ENCODE peak calls at places on chromosomes 7 and 10, in nine cellular contexts. C is body of pancreas; K is naive thymus-derived CD4-positive, alpha-beta T cell; F is sigmoid colon; Y is cardiac muscle cell; X is mesenchymal stem cell; P is psoas muscle; M is brain microvascular endothelial cell; A is neural progenitor cell. D is an unnamed sample.

GRCh38 chr10:121928528-121928884 is 675 bp upstream of the ATE1 start:
- DNase-seq in A (no peak), K (no peak), C (peak; percentile 61), Y (no peak), F (no peak), P (no peak), M (no peak), X (peak; percentile 41), D (peak; percentile 25)

GRCh38 chr10:11823122-11823988 is at the start of gene PROSER2:
- DNase-seq in P (peak; percentile 65), Y (peak; percentile 68), A (peak; percentile 73), F (no peak), K (peak; percentile 55), X (peak; percentile 61), C (peak; percentile 64), M (peak; percentile 20), D (peak; percentile 51)

GRCh38 chr10:23754179-23754578 is 315.3 kb downstream of the OTUD1 start:
- DNase-seq in A (no peak), K (no peak), X (no peak), C (no peak), M (no peak), F (no peak), P (no peak), Y (no peak), D (no peak)

GRCh38 chr10:28542728-28543127 is 9.8 kb downstream of the WAC start:
- DNase-seq in Y (no peak), X (no peak), P (no peak), F (no peak), M (no peak), K (no peak), A (no peak), C (no peak), D (no peak)

GRCh38 chr10:130806426-130806825 is 505.1 kb downstream of the TCERG1L start:
- DNase-seq in Y (no peak), K (no peak), F (no peak), P (no peak), C (no peak), X (no peak), A (no peak), M (no peak), D (no peak)

GRCh38 chr7:44391171-44391570 is 65.8 kb upstream of the CAMK2B start:
- DNase-seq in X (no peak), Y (no peak), P (no peak), F (no peak), M (no peak), A (no peak), C (no peak), K (no peak), D (no peak)

GRCh38 chr10:110864662-110865140 is 7.0 kb upstream of the PDCD4 start:
- DNase-seq in X (peak; percentile 49), P (no peak), M (no peak), K (no peak), Y (no peak), C (no peak), F (no peak), A (no peak), D (no peak)

GRCh38 chr7:55325371-55325792 is 39.8 kb upstream of the LANCL2 start:
- DNase-seq in M (peak; percentile 92), F (no peak), A (no peak), K (no peak), P (peak; percentile 83), C (peak; percentile 72), Y (peak; percentile 95), X (peak; percentile 4), D (peak; percentile 71)

GRCh38 chr10:43230101-43230908 is 36.6 kb downstream of the RASGEF1A start:
- DNase-seq in X (no peak), K (peak; percentile 1), M (no peak), Y (no peak), P (peak; percentile 30), C (peak; percentile 7), A (peak; percentile 39), F (peak; percentile 55), D (peak; percentile 5)

GRCh38 chr10:92594194-92594593 is 1.3 kb downstream of the KIF11 start:
- DNase-seq in X (no peak), A (no peak), C (no peak), P (no peak), M (no peak), Y (no peak), K (no peak), F (no peak), D (no peak)

GRCh38 chr7:107865956-107866775 is 24.8 kb upstream of the DLD start:
- DNase-seq in Y (no peak), F (no peak), C (no peak), X (peak; percentile 22), A (no peak), P (no peak), M (no peak), K (no peak), D (no peak)

GRCh38 chr7:107501593-107501992 is 31.7 kb downstream of the GPR22 start:
- DNase-seq in Y (peak; percentile 49), K (no peak), C (no peak), F (no peak), M (peak; percentile 48), P (no peak), A (peak; percentile 35), X (peak; percentile 46), D (no peak)

GRCh38 chr10:23375366-23375765 is 30.8 kb upstream of the C10orf67 start:
- DNase-seq in X (no peak), K (no peak), P (no peak), F (no peak), M (no peak), Y (no peak), C (no peak), A (no peak), D (no peak)

GRCh38 chr7:135877799-135878198 is 99.4 kb downstream of the MTPN start:
- DNase-seq in F (no peak), P (no peak), K (no peak), Y (peak; percentile 70), C (no peak), A (no peak), X (peak; percentile 44), M (peak; percentile 46), D (no peak)

GRCh38 chr10:95133997-95134396 is 60.0 kb upstream of the ACSM6 start:
- DNase-seq in K (no peak), F (no peak), C (no peak), Y (no peak), P (no peak), M (no peak), A (no peak), X (no peak), D (no peak)

GRCh38 chr10:11377267-11377666 is 234.2 kb downstream of the USP6NL start:
- DNase-seq in K (no peak), F (no peak), X (no peak), C (no peak), M (no peak), Y (no peak), A (no peak), P (no peak), D (no peak)

GRCh38 chr7:55641811-55642210 is 69.5 kb upstream of the VOPP1 start:
- DNase-seq in F (no peak), A (no peak), M (no peak), P (no peak), Y (no peak), C (no peak), X (no peak), K (no peak), D (no peak)

GRCh38 chr10:113991091-113991860 is 52.4 kb upstream of the ADRB1 start:
- DNase-seq in X (no peak), C (no peak), F (no peak), Y (no peak), A (no peak), K (no peak), P (no peak), M (no peak), D (no peak)

GRCh38 chr7:142711722-142712616 is 37.3 kb upstream of the PRSS1 start:
- DNase-seq in M (peak; percentile 21), C (peak; percentile 56), A (peak; percentile 36), P (no peak), F (no peak), Y (peak; percentile 45), K (no peak), X (peak; percentile 5), D (no peak)

GRCh38 chr7:102050864-102051460 is 233.5 kb downstream of the CUX1 start:
- DNase-seq in A (no peak), M (no peak), C (no peak), X (no peak), F (no peak), K (no peak), Y (no peak), P (no peak), D (no peak)

GRCh38 chr7:105015631-105015965 is 1.6 kb downstream of the KMT2E start:
- DNase-seq in M (peak; percentile 48), Y (peak; percentile 45), X (peak; percentile 60), C (no peak), A (peak; percentile 76), K (no peak), F (no peak), P (no peak), D (no peak)

GRCh38 chr10:84924131-84924530 is 595.7 kb downstream of the CCSER2 start:
- DNase-seq in P (no peak), K (no peak), C (no peak), Y (no peak), M (no peak), F (no peak), X (no peak), A (no peak), D (no peak)

GRCh38 chr10:103111918-103112877 is 80.9 kb downstream of the NT5C2 start:
- DNase-seq in C (no peak), X (no peak), Y (no peak), P (no peak), F (no peak), M (no peak), K (no peak), A (no peak), D (no peak)
- H3K27ac ChIP-seq in C (no peak overlapping the region), X (no peak overlapping the region), Y (peak overlapping the region; percentile 82), P (peak overlapping the region; percentile 70), F (peak overlapping the region; percentile 78), M (no peak overlapping the region), K (no peak overlapping the region), A (peak overlapping the region; percentile 57), D (peak overlapping the region; percentile 85)

DNA sequence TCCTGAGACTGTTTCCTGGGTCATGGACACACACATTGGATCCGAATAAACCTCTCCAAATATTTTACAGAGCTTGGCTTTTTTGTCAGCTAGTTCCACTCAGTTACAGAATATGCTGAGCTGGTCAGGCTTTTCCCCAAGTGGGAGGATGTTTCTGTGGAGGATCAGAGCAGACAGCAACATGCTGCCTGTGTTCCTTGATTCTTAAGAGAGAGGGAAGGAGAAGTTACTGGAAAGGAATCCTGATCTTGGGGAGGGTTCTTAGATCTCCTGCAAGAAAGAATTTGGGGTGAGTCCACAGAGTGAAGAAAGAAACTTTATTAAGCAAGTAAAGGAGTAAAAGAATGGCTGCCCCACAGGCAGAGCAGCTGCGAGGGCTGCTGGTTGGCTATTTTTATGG is 76.8 kb upstream of the RPA3 start:
- DNase-seq in A (no peak), F (no peak), C (no peak), K (no peak), P (no peak), Y (no peak), M (no peak), X (no peak), D (no peak)
- H3K27ac ChIP-seq in A (no peak overlapping the region), F (no peak overlapping the region), C (no peak overlapping the region), K (no peak overlapping the region), P (no peak overlapping the region), Y (no peak overlapping the region), M (peak overlapping the region; percentile 1), X (peak overlapping the region; percentile 6), D (no peak overlapping the region)

GRCh38 chr7:129765352-129765751 is 153.8 kb downstream of the NRF1 start:
- DNase-seq in K (no peak), M (no peak), P (no peak), A (no peak), F (peak; percentile 24), Y (no peak), C (no peak), X (no peak), D (no peak)
- H3K27ac ChIP-seq in K (no peak overlapping the region), M (no peak overlapping the region), P (no peak overlapping the region), A (no peak overlapping the region), F (no peak overlapping the region), Y (no peak overlapping the region), C (no peak overlapping the region), X (no peak overlapping the region), D (no peak overlapping the region)

GRCh38 chr7:66627151-66627681 is 1.5 kb upstream of the KCTD7 start:
- DNase-seq in C (no peak), K (no peak), M (no peak), Y (peak; percentile 56), P (no peak), F (peak; percentile 91), X (peak; percentile 99), A (no peak), D (no peak)
- H3K27ac ChIP-seq in C (no peak overlapping the region), K (no peak overlapping the region), M (no peak overlapping the region), Y (no peak overlapping the region), P (no peak overlapping the region), F (peak overlapping the region; percentile 96), X (no peak overlapping the region), A (no peak overlapping the region), D (peak overlapping the region; percentile 99)